ENCODE peak calls at places on chromosome 16, in nine cellular contexts. E is cardiac muscle cell; F is B cell; J is endothelial cell of umbilical vein; O is HTR-8/SVneo; M is effector memory CD4-positive, alpha-beta T cell; R is stimulated activated CD4-positive, alpha-beta T cell treated with anti-CD3 and anti-CD28 coated beads, Interleukin-12 subunit alpha, Interleukin-12 subunit beta, amount 100 ng/mL, for 48 hours; S is germinal center; L is NCI-H1092. G is an unnamed sample.

GRCh38 chr16:12119562-12119961 is 143.0 kb downstream of the SNX29 start:
- DNase-seq in E (no peak), F (no peak), J (no peak), O (no peak), M (no peak), R (no peak), S (no peak), L (no peak), G (no peak)

GRCh38 chr16:81198635-81199034 is 39.9 kb upstream of the BCO1 start:
- DNase-seq in E (peak; percentile 22), F (no peak), J (no peak), O (peak; percentile 55), M (no peak), R (no peak), S (no peak), L (no peak), G (no peak)

GRCh38 chr16:77657016-77657415 is 65.3 kb upstream of the NUDT7 start:
- DNase-seq in E (no peak), F (no peak), J (no peak), O (no peak), M (no peak), R (no peak), S (no peak), L (no peak), G (no peak)

GRCh38 chr16:21033264-21033663 is 117.4 kb downstream of the DNAH3 start:
- DNase-seq in E (no peak), F (no peak), J (no peak), O (no peak), M (no peak), R (no peak), S (no peak), L (no peak), G (no peak)

GRCh38 chr16:84795338-84796053 is 24.3 kb upstream of the CRISPLD2 start:
- DNase-seq in E (no peak), F (no peak), J (peak; percentile 10), O (peak; percentile 79), M (no peak), R (no peak), S (no peak), L (no peak), G (no peak)

GRCh38 chr16:5791011-5791410 is 693.4 kb upstream of the EEF2KMT start:
- DNase-seq in E (no peak), F (no peak), J (no peak), O (no peak), M (no peak), R (no peak), S (no peak), L (no peak), G (no peak)

GRCh38 chr16:66899945-66900688 is 18.6 kb downstream of the CDH16 start:
- DNase-seq in E (peak; percentile 89), F (no peak), J (peak; percentile 74), O (peak; percentile 81), M (no peak), R (no peak), S (no peak), L (peak; percentile 56), G (no peak)

GRCh38 chr16:1543085-1543896 is 9.8 kb downstream of the TMEM204 start:
- DNase-seq in E (peak; percentile 45), F (peak; percentile 57), J (peak; percentile 92), O (peak; percentile 82), M (no peak), R (peak; percentile 65), S (no peak), L (no peak), G (no peak)

GRCh38 chr16:62963846-62964245 is 927.6 kb upstream of the CDH8 start:
- DNase-seq in E (no peak), F (no peak), J (no peak), O (no peak), M (no peak), R (no peak), S (no peak), L (no peak), G (no peak)

GRCh38 chr16:10941127-10941933 is 938 bp downstream of the DEXI start:
- DNase-seq in E (no peak), F (no peak), J (no peak), O (no peak), M (no peak), R (no peak), S (no peak), L (no peak), G (no peak)

GRCh38 chr16:20987049-20987448 is 86.5 kb downstream of the LYRM1 start:
- DNase-seq in E (no peak), F (no peak), J (no peak), O (no peak), M (no peak), R (no peak), S (no peak), L (no peak), G (no peak)

GRCh38 chr16:67845291-67846062 is 1.3 kb upstream of the NUTF2 start:
- DNase-seq in E (no peak), F (no peak), J (no peak), O (no peak), M (no peak), R (no peak), S (no peak), L (no peak), G (no peak)

GRCh38 chr16:59698341-59698979 is 964.3 kb upstream of the GOT2 start:
- DNase-seq in E (no peak), F (no peak), J (peak; percentile 6), O (no peak), M (no peak), R (no peak), S (no peak), L (no peak), G (no peak)

GRCh38 chr16:85621698-85622433 is 8.7 kb downstream of the GSE1 start:
- DNase-seq in E (no peak), F (no peak), J (no peak), O (no peak), M (no peak), R (no peak), S (no peak), L (no peak), G (no peak)

GRCh38 chr16:79213214-79213613 is 387.3 kb downstream of the MAF start:
- DNase-seq in E (no peak), F (no peak), J (no peak), O (no peak), M (no peak), R (no peak), S (no peak), L (no peak), G (no peak)

GRCh38 chr16:6335072-6335471 is 997.6 kb upstream of the RBFOX1 start:
- DNase-seq in E (peak; percentile 22), F (no peak), J (no peak), O (no peak), M (no peak), R (no peak), S (no peak), L (no peak), G (no peak)

GRCh38 chr16:55502801-55503366 is 6.0 kb upstream of the LPCAT2 start:
- DNase-seq in E (peak; percentile 78), F (no peak), J (peak; percentile 76), O (peak; percentile 78), M (no peak), R (no peak), S (no peak), L (peak; percentile 93), G (no peak)

GRCh38 chr16:3022697-3023414 is 886 bp downstream of the HCFC1R1 start:
- DNase-seq in E (no peak), F (no peak), J (peak; percentile 16), O (no peak), M (no peak), R (no peak), S (no peak), L (no peak), G (no peak)

G was measured in NCI-H2081 treated with DMSO at 0.1 percent for 48 hours.